ENCODE peak calls at places on chromosomes 4 and X, in nine cellular contexts. One of them, this sample, is unnamed.
A peak's percentile ranks its signal among the peaks of the same experiment; 100 is the strongest.

GRCh38 chrX:4764888-4765287 is 1051.4 kb upstream of the PRKX start:
- DNase-seq in H1: no peak
- DNase-seq in fibroblast of lung: peak; percentile 15
- DNase-seq in MM.1S: no peak
- DNase-seq in mesendoderm: peak; percentile 1
- DNase-seq in endodermal cell: no peak
- DNase-seq in neural progenitor cell: no peak
- DNase-seq in neuronal stem cell: no peak
- DNase-seq in HCT116: no peak
- DNase-seq in this sample: no peak

GRCh38 chrX:129959493-129959832 is 23.0 kb upstream of the BCORL1 start:
- DNase-seq in H1: no peak
- DNase-seq in fibroblast of lung: peak; percentile 37
- DNase-seq in MM.1S: no peak
- DNase-seq in mesendoderm: peak; percentile 59
- DNase-seq in endodermal cell: peak; percentile 59
- DNase-seq in neural progenitor cell: peak; percentile 69
- DNase-seq in neuronal stem cell: no peak
- DNase-seq in HCT116: no peak
- DNase-seq in this sample: peak; percentile 33

GRCh38 chrX:135931644-135932487 is 38.4 kb downstream of the SAGE1 start:
- DNase-seq in H1: peak; percentile 10
- DNase-seq in fibroblast of lung: peak; percentile 20
- DNase-seq in MM.1S: peak; percentile 66
- DNase-seq in mesendoderm: peak; percentile 47
- DNase-seq in endodermal cell: peak; percentile 84
- DNase-seq in neural progenitor cell: peak; percentile 64
- DNase-seq in neuronal stem cell: peak; percentile 6
- DNase-seq in HCT116: peak; percentile 6
- DNase-seq in this sample: peak; percentile 50

GRCh38 chrX:19382500-19383145 is 38.9 kb downstream of the PDHA1 start:
- DNase-seq in H1: no peak
- DNase-seq in fibroblast of lung: peak; percentile 8
- DNase-seq in MM.1S: peak; percentile 55
- DNase-seq in mesendoderm: peak; percentile 63
- DNase-seq in endodermal cell: peak; percentile 91
- DNase-seq in neural progenitor cell: peak; percentile 74
- DNase-seq in neuronal stem cell: peak; percentile 27
- DNase-seq in HCT116: peak; percentile 15
- DNase-seq in this sample: peak; percentile 63

GRCh38 chrX:133005038-133005437 is 46.6 kb upstream of the HS6ST2 start:
- DNase-seq in H1: no peak
- DNase-seq in fibroblast of lung: peak; percentile 6
- DNase-seq in MM.1S: peak; percentile 11
- DNase-seq in mesendoderm: peak; percentile 4
- DNase-seq in endodermal cell: peak; percentile 49
- DNase-seq in neural progenitor cell: peak; percentile 27
- DNase-seq in neuronal stem cell: peak; percentile 9
- DNase-seq in HCT116: no peak
- DNase-seq in this sample: no peak

GRCh38 chrX:99469439-99469838 is 940.6 kb downstream of the PCDH19 start:
- DNase-seq in H1: no peak
- DNase-seq in fibroblast of lung: no peak
- DNase-seq in MM.1S: no peak
- DNase-seq in mesendoderm: peak; percentile 0
- DNase-seq in endodermal cell: peak; percentile 35
- DNase-seq in neural progenitor cell: no peak
- DNase-seq in neuronal stem cell: no peak
- DNase-seq in HCT116: no peak
- DNase-seq in this sample: no peak

GRCh38 chr4:70746179-70746839 is 24.5 kb downstream of the RUFY3 start:
- DNase-seq in H1: no peak
- DNase-seq in fibroblast of lung: peak; percentile 70
- DNase-seq in MM.1S: no peak
- DNase-seq in mesendoderm: no peak
- DNase-seq in endodermal cell: no peak
- DNase-seq in neural progenitor cell: no peak
- DNase-seq in neuronal stem cell: no peak
- DNase-seq in HCT116: no peak
- DNase-seq in this sample: no peak

GRCh38 chr4:139734875-139735380 is 69.3 kb downstream of the MGST2 start:
- DNase-seq in H1: peak; percentile 54
- DNase-seq in fibroblast of lung: peak; percentile 86
- DNase-seq in MM.1S: peak; percentile 62
- DNase-seq in mesendoderm: peak; percentile 96
- DNase-seq in endodermal cell: peak; percentile 95
- DNase-seq in neural progenitor cell: peak; percentile 95
- DNase-seq in neuronal stem cell: peak; percentile 95
- DNase-seq in HCT116: no peak
- DNase-seq in this sample: peak; percentile 71

GRCh38 chr4:186642998-186643397 is 80.7 kb downstream of the FAT1 start:
- DNase-seq in H1: no peak
- DNase-seq in fibroblast of lung: no peak
- DNase-seq in MM.1S: no peak
- DNase-seq in mesendoderm: no peak
- DNase-seq in endodermal cell: peak; percentile 34
- DNase-seq in neural progenitor cell: no peak
- DNase-seq in neuronal stem cell: no peak
- DNase-seq in HCT116: no peak
- DNase-seq in this sample: no peak

GRCh38 chr4:152628128-152628527 is 51.7 kb downstream of the TMEM154 start:
- DNase-seq in H1: no peak
- DNase-seq in fibroblast of lung: peak; percentile 69
- DNase-seq in MM.1S: no peak
- DNase-seq in mesendoderm: no peak
- DNase-seq in endodermal cell: no peak
- DNase-seq in neural progenitor cell: no peak
- DNase-seq in neuronal stem cell: no peak
- DNase-seq in HCT116: no peak
- DNase-seq in this sample: no peak

GRCh38 chr4:101337688-101338087 is 9.6 kb downstream of the PPP3CA start:
- DNase-seq in H1: no peak
- DNase-seq in fibroblast of lung: peak; percentile 68
- DNase-seq in MM.1S: no peak
- DNase-seq in mesendoderm: no peak
- DNase-seq in endodermal cell: no peak
- DNase-seq in neural progenitor cell: no peak
- DNase-seq in neuronal stem cell: no peak
- DNase-seq in HCT116: no peak
- DNase-seq in this sample: no peak

GRCh38 chr4:139207873-139208403 is 30.9 kb upstream of the ELF2 start:
- DNase-seq in H1: no peak
- DNase-seq in fibroblast of lung: no peak
- DNase-seq in MM.1S: no peak
- DNase-seq in mesendoderm: no peak
- DNase-seq in endodermal cell: no peak
- DNase-seq in neural progenitor cell: no peak
- DNase-seq in neuronal stem cell: no peak
- DNase-seq in HCT116: no peak
- DNase-seq in this sample: no peak

DNA sequence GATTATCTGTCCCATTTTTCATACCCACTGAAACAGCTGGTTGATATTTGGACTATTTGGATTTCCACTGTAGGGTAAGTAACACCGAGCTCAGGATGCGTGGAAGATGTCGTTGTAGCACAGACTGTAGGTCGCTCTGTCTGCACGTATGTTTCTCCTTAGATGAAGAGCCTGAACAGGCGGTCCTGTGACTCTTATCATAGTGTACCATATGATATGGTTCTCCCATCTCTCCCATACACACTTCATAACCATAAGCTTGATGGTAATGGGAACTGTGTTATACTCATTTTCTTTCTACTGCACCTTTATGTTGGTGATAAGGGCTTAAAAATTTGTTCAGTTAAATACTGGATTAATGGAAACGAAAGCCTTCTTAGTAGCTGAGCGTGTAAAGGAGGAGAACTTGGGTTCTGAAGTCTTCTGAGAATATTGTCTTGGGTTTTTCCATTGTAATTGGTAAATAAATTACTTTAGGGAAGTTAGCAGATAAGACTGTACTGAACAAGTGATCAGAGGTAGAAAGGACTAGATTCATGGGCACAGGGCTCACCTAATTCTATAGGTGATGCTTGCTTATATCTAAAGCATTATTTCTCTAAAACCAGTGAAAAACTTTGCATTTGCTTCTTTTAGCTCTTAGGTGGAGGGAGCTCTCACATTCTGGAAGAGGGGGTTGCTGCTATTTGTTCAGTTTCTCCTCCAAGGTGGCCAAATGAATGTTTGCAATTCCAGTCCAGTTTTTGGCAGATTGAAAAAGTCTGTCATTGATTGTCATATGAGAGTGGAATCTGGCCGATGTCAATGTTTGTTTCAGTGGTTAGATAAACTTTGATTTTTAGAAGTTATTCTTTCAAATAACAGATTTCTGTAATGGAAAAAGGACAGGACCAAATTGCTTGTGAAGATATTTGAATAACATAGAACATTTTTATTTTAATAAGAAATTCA is 15.8 kb downstream of the SMAD1 start:
- DNase-seq in H1: no peak
- DNase-seq in fibroblast of lung: no peak
- DNase-seq in MM.1S: no peak
- DNase-seq in mesendoderm: no peak
- DNase-seq in endodermal cell: no peak
- DNase-seq in neural progenitor cell: no peak
- DNase-seq in neuronal stem cell: no peak
- DNase-seq in HCT116: no peak
- DNase-seq in this sample: no peak
- H3K4me1 ChIP-seq in H1: peaks cover 2% of the 10 kb centered on the region
- H3K4me1 ChIP-seq in fibroblast of lung: no peaks in the 10 kb centered on the region
- H3K4me1 ChIP-seq in MM.1S: peaks cover 16% of the 10 kb centered on the region
- H3K4me1 ChIP-seq in mesendoderm: peaks cover 5% of the 10 kb centered on the region
- H3K4me1 ChIP-seq in endodermal cell: peaks cover 5% of the 10 kb centered on the region
- H3K4me1 ChIP-seq in neural progenitor cell: peaks cover 6% of the 10 kb centered on the region
- H3K4me1 ChIP-seq in neuronal stem cell: no peaks in the 10 kb centered on the region
- H3K4me1 ChIP-seq in HCT116: no peaks in the 10 kb centered on the region
- H3K4me1 ChIP-seq in this sample: peaks cover 8% of the 10 kb centered on the region

DNA sequence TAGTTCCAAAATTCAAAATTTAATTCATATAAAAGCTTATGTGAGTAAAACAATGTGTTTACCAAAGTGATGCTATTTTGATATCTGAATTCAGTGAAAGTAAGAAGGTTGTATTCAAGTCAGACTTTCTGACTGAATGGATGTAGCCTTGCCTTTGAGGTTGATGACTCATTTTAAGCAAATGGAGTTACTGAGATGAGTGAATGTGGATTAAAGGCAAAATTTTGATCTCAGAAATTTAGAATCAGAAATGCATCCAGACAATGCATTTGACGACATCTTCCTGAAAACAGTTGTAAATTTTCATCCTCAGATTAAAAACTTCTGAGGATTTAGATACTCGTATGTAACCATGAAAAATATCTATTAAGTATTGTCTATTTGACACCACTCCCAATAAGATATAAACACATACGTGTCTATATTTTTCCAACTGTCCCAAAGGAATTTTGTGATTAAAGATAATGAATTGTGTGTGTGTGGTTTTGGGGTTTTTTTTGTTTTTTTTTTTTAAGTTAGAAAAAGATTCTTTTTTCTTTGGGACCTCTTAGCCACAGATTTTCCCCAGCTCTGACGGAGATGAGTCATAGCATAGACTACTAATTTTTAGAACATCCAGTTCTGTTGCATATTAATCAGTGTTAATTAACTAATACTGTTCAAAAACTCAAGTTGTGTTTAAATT is 34.4 kb downstream of the NFKB1 start:
- DNase-seq in H1: no peak
- DNase-seq in fibroblast of lung: peak; percentile 84
- DNase-seq in MM.1S: no peak
- DNase-seq in mesendoderm: no peak
- DNase-seq in endodermal cell: no peak
- DNase-seq in neural progenitor cell: no peak
- DNase-seq in neuronal stem cell: no peak
- DNase-seq in HCT116: no peak
- DNase-seq in this sample: no peak
- H3K4me3 ChIP-seq in H1: no peak overlapping the region
- H3K4me3 ChIP-seq in fibroblast of lung: no peak overlapping the region
- H3K4me3 ChIP-seq in MM.1S: no peak overlapping the region
- H3K4me3 ChIP-seq in mesendoderm: no peak overlapping the region
- H3K4me3 ChIP-seq in endodermal cell: no peak overlapping the region
- H3K4me3 ChIP-seq in neural progenitor cell: no peak overlapping the region
- H3K4me3 ChIP-seq in neuronal stem cell: no peak overlapping the region
- H3K4me3 ChIP-seq in HCT116: no peak overlapping the region
- H3K4me3 ChIP-seq in this sample: no peak overlapping the region

GRCh38 chrX:150972450-150972849 is 10.7 kb upstream of the HMGB3 start:
- DNase-seq in H1: no peak
- DNase-seq in fibroblast of lung: no peak
- DNase-seq in MM.1S: no peak
- DNase-seq in mesendoderm: no peak
- DNase-seq in endodermal cell: no peak
- DNase-seq in neural progenitor cell: no peak
- DNase-seq in neuronal stem cell: no peak
- DNase-seq in HCT116: no peak
- DNase-seq in this sample: no peak
- H3K9ac ChIP-seq in H1: no peak overlapping the region
- H3K9ac ChIP-seq in fibroblast of lung: no peak overlapping the region
- H3K9ac ChIP-seq in MM.1S: no peak overlapping the region
- H3K9ac ChIP-seq in mesendoderm: no peak overlapping the region
- H3K9ac ChIP-seq in endodermal cell: no peak overlapping the region
- H3K9ac ChIP-seq in neural progenitor cell: no peak overlapping the region
- H3K9ac ChIP-seq in neuronal stem cell: no peak overlapping the region
- H3K9ac ChIP-seq in HCT116: no peak overlapping the region
- H3K9ac ChIP-seq in this sample: no peak overlapping the region

GRCh38 chr4:26823583-26823982 is 37.1 kb upstream of the STIM2 start:
- DNase-seq in H1: no peak
- DNase-seq in fibroblast of lung: no peak
- DNase-seq in MM.1S: no peak
- DNase-seq in mesendoderm: no peak
- DNase-seq in endodermal cell: no peak
- DNase-seq in neural progenitor cell: no peak
- DNase-seq in neuronal stem cell: no peak
- DNase-seq in HCT116: no peak
- DNase-seq in this sample: no peak
- H3K4me1 ChIP-seq in H1: peaks cover 5% of the 10 kb centered on the region
- H3K4me1 ChIP-seq in fibroblast of lung: no peaks in the 10 kb centered on the region
- H3K4me1 ChIP-seq in MM.1S: no peaks in the 10 kb centered on the region
- H3K4me1 ChIP-seq in mesendoderm: peaks cover 4% of the 10 kb centered on the region
- H3K4me1 ChIP-seq in endodermal cell: peaks cover 7% of the 10 kb centered on the region
- H3K4me1 ChIP-seq in neural progenitor cell: peaks cover 6% of the 10 kb centered on the region
- H3K4me1 ChIP-seq in neuronal stem cell: no peaks in the 10 kb centered on the region
- H3K4me1 ChIP-seq in HCT116: peaks cover 7% of the 10 kb centered on the region
- H3K4me1 ChIP-seq in this sample: peaks cover 9% of the 10 kb centered on the region

DNA sequence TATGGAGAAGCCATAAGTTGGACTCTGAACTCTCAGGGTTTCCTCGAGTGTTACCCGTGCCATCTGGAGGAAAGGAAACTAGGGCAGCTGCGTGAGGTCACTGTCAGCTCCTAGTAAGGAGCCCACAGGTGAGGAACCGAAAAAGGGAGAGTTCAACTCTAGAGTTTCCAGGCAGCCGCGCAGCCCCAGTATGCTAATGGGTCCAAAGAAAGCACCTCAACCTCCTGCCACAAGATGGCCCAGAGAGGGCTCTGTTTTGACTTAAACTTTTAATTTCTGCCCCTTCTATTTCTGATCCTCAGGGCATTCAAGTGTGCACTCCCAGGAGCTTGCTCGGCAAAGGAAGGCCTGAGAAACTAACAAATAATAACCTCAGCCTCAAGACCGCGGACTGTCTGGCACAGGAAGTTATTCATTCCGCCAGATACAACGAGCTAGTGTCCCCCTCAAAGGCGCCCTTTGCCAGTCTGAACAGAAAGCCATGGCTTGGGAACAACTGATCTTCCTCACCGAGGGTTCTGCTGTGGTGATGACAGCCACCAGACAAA is 13.9 kb downstream of the SCARB2 start:
- DNase-seq in H1: no peak
- DNase-seq in fibroblast of lung: peak; percentile 54
- DNase-seq in MM.1S: peak; percentile 97
- DNase-seq in mesendoderm: peak; percentile 21
- DNase-seq in endodermal cell: peak; percentile 55
- DNase-seq in neural progenitor cell: no peak
- DNase-seq in neuronal stem cell: no peak
- DNase-seq in HCT116: no peak
- DNase-seq in this sample: peak; percentile 74
- H3K4me3 ChIP-seq in H1: no peak overlapping the region
- H3K4me3 ChIP-seq in fibroblast of lung: peak overlapping the region; percentile 5
- H3K4me3 ChIP-seq in MM.1S: peak overlapping the region; percentile 49
- H3K4me3 ChIP-seq in mesendoderm: no peak overlapping the region
- H3K4me3 ChIP-seq in endodermal cell: no peak overlapping the region
- H3K4me3 ChIP-seq in neural progenitor cell: no peak overlapping the region
- H3K4me3 ChIP-seq in neuronal stem cell: no peak overlapping the region
- H3K4me3 ChIP-seq in HCT116: no peak overlapping the region
- H3K4me3 ChIP-seq in this sample: no peak overlapping the region

This sample was measured in colonic mucosa.